ENCODE peak calls at places on chromosomes 13 and 19, in five cellular contexts. G, B, M, Z and D are unnamed samples.

GRCh38 chr13:40026174-40026585 is 370.7 kb downstream of the COG6 start:
- DNase-seq in G (no peak), B (no peak), M (no peak), Z (no peak), D (no peak)

GRCh38 chr13:59728896-59729545 is 434.7 kb downstream of the DIAPH3 start:
- DNase-seq in G (no peak), B (no peak), M (no peak), Z (no peak), D (no peak)

GRCh38 chr19:49422407-49423277 is 599 bp downstream of the PTH2 start:
- DNase-seq in G (no peak), B (no peak), M (peak), Z (no peak), D (no peak)

GRCh38 chr13:112124100-112124499 is 57.2 kb downstream of the SOX1 start:
- DNase-seq in G (no peak), B (no peak), M (no peak), Z (no peak), D (no peak)

GRCh38 chr19:16585808-16586476 is 13.7 kb upstream of the SLC35E1 start:
- DNase-seq in G (peak), B (no peak), M (no peak), Z (no peak), D (no peak)

GRCh38 chr19:45051929-45052579 is 13.2 kb downstream of the CLASRP start:
- DNase-seq in G (peak), B (no peak), M (no peak), Z (no peak), D (peak)

GRCh38 chr13:34869737-34870136 is 72.3 kb upstream of the NBEA start:
- DNase-seq in G (no peak), B (no peak), M (no peak), Z (no peak), D (no peak)

GRCh38 chr19:5918463-5919079 is 4.5 kb downstream of the CAPS start:
- DNase-seq in G (no peak), B (peak), M (no peak), Z (no peak), D (no peak)

GRCh38 chr13:112779856-112780604 is 90.2 kb downstream of the ATP11A start:
- DNase-seq in G (no peak), B (no peak), M (no peak), Z (no peak), D (no peak)

GRCh38 chr19:49553451-49554271 is 25.9 kb downstream of the RCN3 start:
- DNase-seq in G (peak), B (no peak), M (no peak), Z (no peak), D (no peak)

GRCh38 chr19:33403221-33403972 is 29.9 kb downstream of the CEBPG start:
- DNase-seq in G (peak), B (peak), M (peak), Z (no peak), D (peak)

GRCh38 chr19:18057557-18057956 is 29.2 kb downstream of the IL12RB1 start:
- DNase-seq in G (no peak), B (peak), M (no peak), Z (no peak), D (no peak)

GRCh38 chr19:23343434-23344010 is 51.7 kb downstream of the ZNF91 start:
- DNase-seq in G (no peak), B (no peak), M (no peak), Z (no peak), D (no peak)

GRCh38 chr13:111043575-111043982 is 71.5 kb upstream of the ARHGEF7 start:
- DNase-seq in G (no peak), B (no peak), M (no peak), Z (no peak), D (no peak)

GRCh38 chr13:20006206-20006605 is 47.7 kb downstream of the ZMYM2 start:
- DNase-seq in G (no peak), B (no peak), M (no peak), Z (no peak), D (no peak)

GRCh38 chr13:72643339-72643989 is 84.0 kb downstream of the MZT1 start:
- DNase-seq in G (peak), B (no peak), M (no peak), Z (peak), D (no peak)

GRCh38 chr19:53780506-53780905 is 43.6 kb downstream of the NLRP12 start:
- DNase-seq in G (no peak), B (no peak), M (no peak), Z (no peak), D (no peak)

GRCh38 chr19:23118400-23118799 is 1.6 kb downstream of the ZNF730 start:
- DNase-seq in G (no peak), B (no peak), M (no peak), Z (no peak), D (no peak)

GRCh38 chr13:53141336-53141735 is 112.7 kb downstream of the OLFM4 start:
- DNase-seq in G (no peak), B (no peak), M (no peak), Z (no peak), D (no peak)

GRCh38 chr13:95192998-95193397 is 108.3 kb downstream of the ABCC4 start:
- DNase-seq in G (no peak), B (no peak), M (no peak), Z (no peak), D (no peak)

GRCh38 chr19:34313188-34313587 is 51.8 kb upstream of the GPI start:
- DNase-seq in G (peak), B (no peak), M (no peak), Z (no peak), D (no peak)

GRCh38 chr19:17078920-17079709 is 3.5 kb downstream of the MYO9B start:
- DNase-seq in G (no peak), B (no peak), M (no peak), Z (no peak), D (no peak)

GRCh38 chr13:114148521-114148855 is 16.1 kb upstream of the RASA3 start:
- DNase-seq in G (peak), B (no peak), M (no peak), Z (no peak), D (no peak)

GRCh38 chr13:26539738-26540292 is 17.7 kb upstream of the WASF3 start:
- DNase-seq in G (peak), B (no peak), M (no peak), Z (no peak), D (no peak)

GRCh38 chr13:84445776-84446175 is 563.5 kb upstream of the SLITRK1 start:
- DNase-seq in G (no peak), B (no peak), M (no peak), Z (no peak), D (peak)

GRCh38 chr13:106033634-106034033 is 501.8 kb downstream of the EFNB2 start:
- DNase-seq in G (no peak), B (no peak), M (no peak), Z (no peak), D (no peak)

GRCh38 chr19:14450168-14450874 is 17.2 kb downstream of the PKN1 start:
- DNase-seq in G (no peak), B (no peak), M (peak), Z (peak), D (no peak)

GRCh38 chr13:82898625-82899024 is 983.6 kb downstream of the SLITRK1 start:
- DNase-seq in G (no peak), B (no peak), M (no peak), Z (no peak), D (no peak)

GRCh38 chr19:15072930-15073647 is 8.9 kb upstream of the OR1I1 start:
- DNase-seq in G (no peak), B (no peak), M (no peak), Z (no peak), D (no peak)

GRCh38 chr13:107138468-107138867 is 570.5 kb upstream of the ARGLU1 start:
- DNase-seq in G (no peak), B (no peak), M (no peak), Z (no peak), D (no peak)

GRCh38 chr13:23695711-23696512 is 125.7 kb downstream of the TNFRSF19 start:
- DNase-seq in G (no peak), B (no peak), M (peak), Z (no peak), D (peak)

GRCh38 chr19:35703343-35703742 is 1.0 kb upstream of the ZBTB32 start:
- DNase-seq in G (no peak), B (no peak), M (no peak), Z (no peak), D (no peak)

GRCh38 chr13:109700176-109700575 is 86.2 kb downstream of the IRS2 start:
- DNase-seq in G (peak), B (peak), M (peak), Z (no peak), D (no peak)

GRCh38 chr19:56477429-56478338 is 539 bp upstream of the ZNF667 start:
- DNase-seq in G (peak), B (peak), M (peak), Z (no peak), D (peak)

GRCh38 chr13:53545340-53545941 is 516.8 kb downstream of the OLFM4 start:
- DNase-seq in G (no peak), B (no peak), M (no peak), Z (no peak), D (no peak)

GRCh38 chr19:3184847-3185481 is 766 bp upstream of the NCLN start:
- DNase-seq in G (peak), B (peak), M (no peak), Z (no peak), D (peak)

GRCh38 chr19:3186891-3187661 is 1.3 kb downstream of the NCLN start:
- DNase-seq in G (peak), B (no peak), M (peak), Z (no peak), D (no peak)

GRCh38 chr19:3183721-3184641 is 1.7 kb upstream of the NCLN start:
- DNase-seq in G (no peak), B (no peak), M (no peak), Z (no peak), D (no peak)

GRCh38 chr19:3186377-3186688 is 603 bp downstream of the NCLN start:
- DNase-seq in G (no peak), B (no peak), M (no peak), Z (no peak), D (peak)

GRCh38 chr19:3185482-3186376 is at the start of gene NCLN:
- DNase-seq in G (peak), B (peak), M (peak), Z (peak), D (peak)
- TF ChIP-seq POLR2A in G (no peak), B (no peak), M (peak), Z (no peak), D (no peak)

DNA sequence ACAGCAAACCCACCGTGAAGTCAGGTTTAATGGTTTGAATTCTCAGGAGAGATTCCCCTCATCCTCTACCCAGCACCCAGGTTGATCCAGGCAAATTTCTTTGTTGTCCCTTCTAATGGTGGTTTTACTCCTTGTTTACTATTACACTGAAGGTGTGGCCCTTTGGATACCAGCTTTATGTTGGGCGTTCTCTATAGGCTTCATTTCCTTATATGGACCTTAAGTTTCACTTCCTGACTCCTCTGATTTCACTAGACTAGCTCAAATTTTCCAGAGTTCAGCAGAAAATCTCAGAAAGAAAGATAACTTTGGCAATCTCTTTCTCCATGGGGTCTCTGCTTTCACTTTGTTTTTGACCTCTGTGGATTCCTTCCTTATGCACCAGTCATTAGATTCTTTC is 212.3 kb downstream of the LACC1 start:
- DNase-seq in G (no peak), B (no peak), M (no peak), Z (no peak), D (no peak)
- TF ChIP-seq POLR2AphosphoS5 in G (no peak), B (no peak), M (no peak), Z (no peak), D (no peak)

GRCh38 chr19:46076031-46076880 is 35.5 kb upstream of the IGFL4 start:
- DNase-seq in G (no peak), B (no peak), M (no peak), Z (no peak), D (no peak)

GRCh38 chr19:46080561-46080960 is 39.8 kb upstream of the IGFL4 start:
- DNase-seq in G (no peak), B (no peak), M (no peak), Z (no peak), D (no peak)

GRCh38 chr19:46073268-46073922 is 32.6 kb upstream of the IGFL4 start:
- DNase-seq in G (no peak), B (no peak), M (no peak), Z (no peak), D (no peak)

GRCh38 chr19:46077815-46078167 is 37.0 kb upstream of the IGFL4 start:
- DNase-seq in G (no peak), B (no peak), M (no peak), Z (no peak), D (no peak)

GRCh38 chr19:46076951-46077814 is 36.4 kb upstream of the IGFL4 start:
- DNase-seq in G (peak), B (peak), M (peak), Z (peak), D (no peak)
- TF ChIP-seq CTCF in G (peak), B (peak), M (peak), Z (peak), D (peak)

GRCh38 chr19:46860846-46861690 is at the start of gene ARHGAP35:
- DNase-seq in G (peak), B (no peak), M (peak), Z (no peak), D (peak)

GRCh38 chr19:46860125-46860845 is 512 bp upstream of the ARHGAP35 start:
- DNase-seq in G (peak), B (peak), M (peak), Z (peak), D (peak)

GRCh38 chr19:46861691-46862503 is 1.1 kb downstream of the ARHGAP35 start:
- DNase-seq in G (peak), B (peak), M (no peak), Z (no peak), D (no peak)

GRCh38 chr19:46862504-46862835 is 1.7 kb downstream of the ARHGAP35 start:
- DNase-seq in G (no peak), B (peak), M (no peak), Z (no peak), D (no peak)

GRCh38 chr19:46859637-46860124 is 1.1 kb upstream of the ARHGAP35 start:
- DNase-seq in G (peak), B (peak), M (no peak), Z (no peak), D (no peak)
- TF ChIP-seq POLR2A in G (no peak), B (no peak), M (no peak), Z (peak), D (no peak)

DNA sequence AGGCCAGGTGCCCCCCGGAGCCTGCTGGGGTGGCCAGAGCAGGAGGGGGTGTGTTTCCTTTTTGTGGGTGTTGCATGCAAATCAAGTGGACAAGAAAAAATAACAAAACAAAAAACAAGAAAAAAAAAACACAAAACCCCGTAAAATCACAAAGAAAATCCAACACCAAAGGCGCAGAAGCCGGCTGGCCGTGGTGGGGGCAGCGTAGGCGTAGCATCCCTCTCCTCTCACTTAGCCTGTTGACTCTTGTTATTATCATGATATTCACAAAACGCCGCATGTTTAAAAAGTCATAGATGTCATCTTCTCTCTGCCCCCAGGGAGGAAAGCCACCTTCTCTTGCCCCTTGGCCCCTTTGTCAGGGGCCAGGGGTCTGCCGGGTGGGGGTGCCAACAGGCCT is 978 bp upstream of the TGFBR3L start:
- DNase-seq in G (no peak), B (no peak), M (no peak), Z (no peak), D (no peak)
- TF ChIP-seq POLR2AphosphoS5 in G (no peak), B (no peak), M (no peak), Z (no peak), D (no peak)

DNA sequence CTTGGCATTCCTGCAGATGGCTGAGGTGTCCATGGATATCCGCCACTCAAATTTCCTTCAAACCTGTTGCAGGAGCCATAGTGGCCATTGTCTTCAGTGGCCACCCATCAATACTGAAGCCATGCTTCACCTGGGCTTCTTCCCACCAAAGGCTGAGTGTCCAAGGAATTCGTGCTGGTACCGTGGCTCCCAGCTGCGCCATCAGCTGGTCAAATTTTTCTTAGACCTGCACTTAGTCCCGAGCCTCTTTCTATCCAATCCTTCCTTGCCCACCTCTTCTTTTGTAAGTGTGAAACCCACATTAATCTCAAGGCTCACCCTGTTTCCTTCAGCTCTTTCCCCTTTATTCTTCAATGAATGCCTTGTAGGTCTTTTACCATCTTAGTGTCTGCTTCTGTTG is 152.1 kb downstream of the PCDH9 start:
- DNase-seq in G (no peak), B (no peak), M (no peak), Z (no peak), D (no peak)
- TF ChIP-seq CTCF in G (no peak), B (no peak), M (no peak), Z (no peak), D (no peak)

GRCh38 chr19:13103961-13104847 is 1.5 kb upstream of the LYL1 start:
- DNase-seq in G (peak), B (peak), M (peak), Z (no peak), D (peak)
- TF ChIP-seq POLR2A in G (no peak), B (no peak), M (no peak), Z (no peak), D (no peak)

GRCh38 chr19:7685546-7686445 is 5.2 kb downstream of the TRAPPC5 start:
- DNase-seq in G (no peak), B (no peak), M (peak), Z (no peak), D (peak)
- TF ChIP-seq POLR2AphosphoS5 in G (no peak), B (no peak), M (no peak), Z (no peak), D (no peak)

GRCh38 chr19:42254083-42254849 is 662 bp downstream of the ERF start:
- DNase-seq in G (peak), B (peak), M (peak), Z (no peak), D (peak)
- TF ChIP-seq CTCF in G (no peak), B (no peak), M (no peak), Z (no peak), D (no peak)